ENCODE peak calls at places on chromosomes 12 and 14, in ten cellular contexts. W, R, L, V, E, K, B, T, D and N are unnamed samples.

GRCh38 chr14:93049867-93050331 is 65.8 kb downstream of the ITPK1 start:
- DNase-seq in B (no peak), E (no peak), T (no peak), V (peak; percentile 58), R (no peak), W (no peak), L (peak; percentile 82), K (no peak), D (no peak), N (no peak)

GRCh38 chr12:92338671-92339070 is 193.0 kb upstream of the BTG1 start:
- DNase-seq in D (no peak), L (peak; percentile 57), R (no peak), V (no peak), E (no peak), T (no peak), W (no peak), B (no peak), K (no peak), N (no peak)

GRCh38 chr12:107983871-107984480 is 145.1 kb upstream of the WSCD2 start:
- DNase-seq in T (no peak), B (no peak), L (no peak), W (no peak), R (no peak), K (no peak), D (no peak), E (no peak), V (no peak), N (no peak)

GRCh38 chr14:21089271-21089670 is 9.2 kb downstream of the ZNF219 start:
- DNase-seq in R (no peak), L (no peak), T (no peak), D (no peak), E (no peak), B (no peak), K (no peak), W (no peak), V (no peak), N (no peak)

GRCh38 chr12:95204141-95204866 is 13.0 kb downstream of the FGD6 start:
- DNase-seq in E (peak; percentile 49), K (peak; percentile 74), V (peak; percentile 56), B (no peak), D (no peak), L (peak; percentile 85), R (peak; percentile 13), T (no peak), W (no peak), N (no peak)

GRCh38 chr12:111529424-111530368 is 69.4 kb downstream of the ATXN2 start:
- DNase-seq in L (peak; percentile 73), W (peak; percentile 77), R (peak; percentile 20), B (no peak), D (peak; percentile 58), E (peak; percentile 50), K (no peak), T (no peak), V (peak; percentile 52), N (no peak)

GRCh38 chr12:123580772-123581171 is 3.6 kb upstream of the TMED2 start:
- DNase-seq in E (no peak), T (no peak), L (no peak), K (no peak), R (no peak), W (no peak), B (no peak), D (no peak), V (no peak), N (no peak)

GRCh38 chr12:25894759-25895158 is 63.7 kb upstream of the RASSF8 start:
- DNase-seq in E (no peak), K (no peak), B (no peak), V (no peak), L (no peak), T (no peak), R (no peak), D (no peak), W (no peak), N (no peak)

GRCh38 chr12:24909667-24910066 is 39.2 kb downstream of the BCAT1 start:
- DNase-seq in D (no peak), K (peak; percentile 78), E (no peak), B (peak; percentile 23), R (peak; percentile 20), W (no peak), V (no peak), T (peak; percentile 36), L (peak; percentile 86), N (peak; percentile 47)

GRCh38 chr12:118035194-118036041 is 18.9 kb downstream of the RFC5 start:
- DNase-seq in B (no peak), L (peak; percentile 26), T (no peak), R (no peak), W (no peak), V (no peak), D (no peak), E (peak; percentile 6), K (no peak), N (no peak)

GRCh38 chr14:24817638-24818053 is 183.7 kb upstream of the GZMB start:
- DNase-seq in L (no peak), R (no peak), K (no peak), D (no peak), T (no peak), V (no peak), W (no peak), E (no peak), B (no peak), N (no peak)

GRCh38 chr14:96051642-96052540 is 12.7 kb downstream of the C14orf132 start:
- DNase-seq in V (no peak), L (no peak), E (peak; percentile 16), D (peak; percentile 33), K (peak; percentile 58), T (no peak), B (no peak), W (peak; percentile 64), R (no peak), N (no peak)

GRCh38 chr12:68225576-68226476 is at the start of gene IL26:
- DNase-seq in T (no peak), K (no peak), V (no peak), B (no peak), E (no peak), R (no peak), L (no peak), W (no peak), D (no peak), N (no peak)

GRCh38 chr12:53595212-53595611 is 31.0 kb downstream of the ATF7 start:
- DNase-seq in R (no peak), W (no peak), K (no peak), D (no peak), E (peak; percentile 46), L (peak; percentile 83), V (no peak), T (no peak), B (no peak), N (no peak)

DNA sequence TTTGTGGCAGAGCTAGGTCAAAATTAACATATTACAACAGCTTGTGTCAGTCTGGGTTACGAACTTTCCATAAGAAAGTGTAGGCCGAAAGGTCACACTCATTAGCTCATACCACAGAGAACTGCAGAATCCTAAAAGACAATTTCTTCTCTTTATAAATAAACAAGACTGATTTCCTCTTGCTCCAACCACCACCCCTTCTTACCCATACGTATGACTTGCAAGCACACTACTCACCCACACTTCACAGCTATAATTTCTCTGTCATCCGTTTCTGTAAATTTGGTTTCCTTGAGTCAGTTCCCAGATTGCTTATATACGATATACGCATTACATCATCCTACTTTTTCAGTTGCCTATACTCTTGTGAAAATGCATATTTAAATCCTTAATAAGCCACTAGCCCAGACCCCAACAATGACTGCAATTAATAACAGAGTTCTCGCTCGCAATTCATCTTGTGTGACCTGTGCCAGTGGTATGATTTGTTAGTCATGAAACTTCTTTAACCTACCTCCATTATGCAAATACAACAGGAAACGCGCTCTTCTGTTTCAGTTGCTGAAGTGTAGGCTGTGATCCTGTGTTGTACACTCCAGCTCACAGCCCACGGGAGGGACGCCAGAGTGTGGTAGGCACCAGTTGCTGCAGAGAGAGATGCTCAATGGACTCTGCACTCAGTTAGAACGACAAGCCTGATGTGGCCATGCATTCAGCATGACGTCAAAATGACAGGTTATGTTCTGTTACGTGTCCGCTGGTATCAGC is 417.6 kb downstream of the PDZRN4 start:
- DNase-seq in L (no peak), E (no peak), B (no peak), R (no peak), K (no peak), W (peak; percentile 20), T (no peak), D (no peak), V (no peak), N (no peak)
- H3K27ac ChIP-seq in L (no peak overlapping the region), E (no peak overlapping the region), B (no peak overlapping the region), R (no peak overlapping the region), K (no peak overlapping the region), W (no peak overlapping the region), T (no peak overlapping the region), D (no peak overlapping the region), V (no peak overlapping the region), N (no peak overlapping the region)

GRCh38 chr12:70398862-70399261 is 32.8 kb downstream of the KCNMB4 start:
- DNase-seq in E (no peak), V (no peak), K (no peak), D (no peak), B (no peak), T (no peak), W (no peak), R (no peak), L (no peak), N (no peak)
- H3K4me3 ChIP-seq in E (no peak overlapping the region), V (no peak overlapping the region), K (no peak overlapping the region), D (no peak overlapping the region), B (no peak overlapping the region), T (no peak overlapping the region), W (no peak overlapping the region), R (no peak overlapping the region), L (no peak overlapping the region), N (no peak overlapping the region)

GRCh38 chr14:45120109-45120508 is 14.2 kb downstream of the FKBP3 start:
- DNase-seq in B (no peak), R (no peak), T (no peak), E (no peak), V (no peak), L (no peak), W (no peak), K (no peak), D (no peak), N (no peak)

GRCh38 chr14:45128963-45129629 is 5.2 kb downstream of the FKBP3 start:
- DNase-seq in W (no peak), R (no peak), E (no peak), B (no peak), D (no peak), V (no peak), K (no peak), T (no peak), L (no peak), N (no peak)

GRCh38 chr14:45125754-45126153 is 8.5 kb downstream of the FKBP3 start:
- DNase-seq in D (no peak), L (no peak), K (no peak), V (no peak), W (no peak), R (no peak), B (no peak), T (no peak), E (no peak), N (no peak)
- H3K4me1 ChIP-seq in D (peaks cover 5% of the 10 kb centered on the region), L (no peaks in the 10 kb centered on the region), K (peaks cover 2% of the 10 kb centered on the region), V (no peaks in the 10 kb centered on the region), W (no peaks in the 10 kb centered on the region), R (peaks cover 15% of the 10 kb centered on the region), B (no peaks in the 10 kb centered on the region), T (peaks cover 2% of the 10 kb centered on the region), E (no peaks in the 10 kb centered on the region), N (no peaks in the 10 kb centered on the region)

DNA sequence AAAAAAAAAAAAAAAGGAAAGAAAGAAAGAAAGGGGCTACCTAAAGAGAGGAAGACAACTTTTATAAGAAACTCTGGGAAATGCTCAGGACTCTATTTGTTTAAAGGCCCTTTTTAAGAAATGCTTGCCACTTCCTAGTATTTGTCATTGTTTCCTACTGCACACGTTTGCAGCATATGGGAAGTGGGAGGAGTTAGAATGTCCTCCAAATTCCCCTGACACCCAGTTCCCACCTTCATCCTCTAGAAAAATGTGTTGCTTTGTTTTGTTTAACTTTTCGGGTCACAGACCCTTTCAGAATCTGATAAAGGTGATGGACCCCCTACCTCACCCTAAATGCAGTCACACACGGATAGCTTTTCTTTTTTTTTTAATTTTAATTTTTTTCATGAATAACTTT is 40.8 kb downstream of the NINJ2 start:
- DNase-seq in L (peak; percentile 81), K (no peak), R (no peak), W (no peak), D (no peak), T (no peak), B (no peak), E (no peak), V (no peak), N (no peak)
- H3K27ac ChIP-seq in L (peak overlapping the region; percentile 77), K (no peak overlapping the region), R (peak overlapping the region; percentile 73), W (no peak overlapping the region), D (no peak overlapping the region), T (no peak overlapping the region), B (peak overlapping the region; percentile 40), E (no peak overlapping the region), V (no peak overlapping the region), N (no peak overlapping the region)